ENCODE peak calls at places on chromosome X, in five cellular contexts. D, X, L, G and S are unnamed samples.

GRCh38 chrX:69173906-69174305 is 8.7 kb upstream of the PJA1 start:
- DNase-seq in D (no peak), X (no peak), L (no peak), G (no peak), S (no peak)

GRCh38 chrX:96770315-96770714 is 85.7 kb downstream of the DIAPH2 start:
- DNase-seq in D (peak; percentile 18), X (no peak), L (no peak), G (no peak), S (no peak)

GRCh38 chrX:150581093-150581775 is 12.8 kb downstream of the MTM1 start:
- DNase-seq in D (peak; percentile 83), X (no peak), L (no peak), G (no peak), S (no peak)

GRCh38 chrX:68808686-68809357 is 20.0 kb upstream of the EFNB1 start:
- DNase-seq in D (no peak), X (no peak), L (no peak), G (no peak), S (no peak)

GRCh38 chrX:37995428-37995827 is 10.9 kb upstream of the SYTL5 start:
- DNase-seq in D (no peak), X (no peak), L (no peak), G (no peak), S (no peak)

GRCh38 chrX:1463581-1464281 is 11.0 kb upstream of the ASMTL start:
- DNase-seq in D (no peak), X (no peak), L (no peak), G (no peak), S (no peak)

GRCh38 chrX:34365482-34365881 is 233.4 kb upstream of the FAM47A start:
- DNase-seq in D (peak; percentile 3), X (no peak), L (no peak), G (no peak), S (no peak)

GRCh38 chrX:22934640-22935039 is 65.1 kb upstream of the DDX53 start:
- DNase-seq in D (no peak), X (no peak), L (no peak), G (no peak), S (no peak)

GRCh38 chrX:148310402-148311200 is 189.8 kb upstream of the AFF2 start:
- DNase-seq in D (no peak), X (no peak), L (no peak), G (peak; percentile 50), S (no peak)

GRCh38 chrX:133337250-133337649 is 78.0 kb downstream of the GPC4 start:
- DNase-seq in D (no peak), X (no peak), L (peak; percentile 65), G (no peak), S (no peak)

GRCh38 chrX:8704184-8704583 is 27.8 kb downstream of the ANOS1 start:
- DNase-seq in D (no peak), X (no peak), L (no peak), G (no peak), S (no peak)

GRCh38 chrX:44104699-44105098 is 131.5 kb upstream of the NDP start:
- DNase-seq in D (no peak), X (no peak), L (no peak), G (no peak), S (no peak)

GRCh38 chrX:24069877-24070276 is 15.1 kb downstream of the EIF2S3 start:
- DNase-seq in D (no peak), X (no peak), L (no peak), G (no peak), S (no peak)

GRCh38 chrX:46628406-46629371 is 55.1 kb downstream of the CHST7 start:
- DNase-seq in D (peak; percentile 62), X (no peak), L (peak; percentile 41), G (no peak), S (no peak)

GRCh38 chrX:15820106-15821073 is 30.1 kb downstream of the ZRSR2 start:
- DNase-seq in D (peak; percentile 71), X (no peak), L (no peak), G (no peak), S (no peak)

GRCh38 chrX:1425381-1425780 is 27.3 kb downstream of the ASMTL start:
- DNase-seq in D (no peak), X (no peak), L (no peak), G (no peak), S (no peak)

GRCh38 chrX:36978886-36979285 is 29.3 kb upstream of the FAM47C start:
- DNase-seq in D (peak; percentile 1), X (no peak), L (no peak), G (no peak), S (no peak)

GRCh38 chrX:13791559-13791958 is 25.3 kb downstream of the GPM6B start:
- DNase-seq in D (no peak), X (no peak), L (no peak), G (no peak), S (no peak)

GRCh38 chrX:50691820-50692219 is 122.2 kb downstream of the SHROOM4 start:
- DNase-seq in D (peak; percentile 48), X (no peak), L (no peak), G (no peak), S (no peak)

GRCh38 chrX:42776195-42776594 is 1.8 kb downstream of the PPP1R2C start:
- DNase-seq in D (no peak), X (no peak), L (no peak), G (no peak), S (no peak)

GRCh38 chrX:23436875-23437274 is 102.2 kb downstream of the PTCHD1 start:
- DNase-seq in D (no peak), X (no peak), L (no peak), G (no peak), S (no peak)

GRCh38 chrX:32530802-32531403 is 680.4 kb downstream of the DMD start:
- DNase-seq in D (peak; percentile 52), X (no peak), L (peak; percentile 13), G (no peak), S (no peak)

GRCh38 chrX:19846995-19847790 is 40.2 kb downstream of the SH3KBP1 start:
- DNase-seq in D (peak; percentile 89), X (no peak), L (no peak), G (no peak), S (no peak)
- H3K4me1 ChIP-seq in D (peaks cover 5% of the 10 kb centered on the region), X (no peaks in the 10 kb centered on the region), L (no peaks in the 10 kb centered on the region), G (peaks cover 13% of the 10 kb centered on the region), S (no peaks in the 10 kb centered on the region)

GRCh38 chrX:132206259-132206658 is 13.0 kb downstream of the RAP2C start:
- DNase-seq in D (peak; percentile 8), X (no peak), L (no peak), G (no peak), S (no peak)
- TF ChIP-seq CTCF in D (no peak), X (no peak), L (no peak), G (no peak), S (no peak)

DNA sequence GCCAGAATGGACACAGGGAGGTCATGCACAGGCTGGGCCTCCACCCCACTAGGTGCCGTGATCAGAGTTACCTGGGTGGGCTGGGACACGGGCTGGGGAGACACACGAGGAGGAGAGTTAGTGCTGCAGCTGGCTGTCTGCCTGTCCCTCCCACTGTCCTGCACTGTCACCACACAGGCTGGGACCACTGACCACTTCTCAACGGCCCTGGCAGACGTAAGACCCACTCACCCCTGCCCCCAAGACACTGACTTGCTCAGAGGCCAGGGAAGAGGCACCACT is 10.9 kb upstream of the RENBP start:
- DNase-seq in D (no peak), X (peak; percentile 20), L (no peak), G (no peak), S (no peak)
- H3K27ac ChIP-seq in D (no peak overlapping the region), X (no peak overlapping the region), L (no peak overlapping the region), G (no peak overlapping the region), S (no peak overlapping the region)

DNA sequence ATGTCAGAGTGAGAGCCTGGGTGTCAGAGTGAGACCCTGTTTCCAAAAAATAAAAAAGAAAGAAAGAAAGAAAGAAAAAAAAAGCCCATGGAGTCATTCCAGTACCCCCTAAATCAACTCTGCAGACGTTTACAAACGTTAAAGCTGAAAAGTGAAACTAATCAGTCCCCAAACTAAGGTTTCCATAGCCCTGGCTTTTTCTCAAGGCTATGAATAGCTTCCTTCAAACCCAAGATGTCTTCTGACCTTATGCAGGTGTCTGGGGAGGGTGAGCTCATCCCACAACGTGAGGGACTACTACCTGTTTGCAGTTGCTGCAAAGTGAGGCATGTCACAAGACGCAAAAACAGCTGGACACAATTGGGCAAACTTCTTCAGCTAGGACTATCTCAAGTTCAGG is 144.0 kb downstream of the SH3KBP1 start:
- DNase-seq in D (no peak), X (no peak), L (no peak), G (no peak), S (no peak)
- H3K4me1 ChIP-seq in D (no peaks in the 10 kb centered on the region), X (no peaks in the 10 kb centered on the region), L (no peaks in the 10 kb centered on the region), G (peaks cover 94% of the 10 kb centered on the region), S (no peaks in the 10 kb centered on the region)

GRCh38 chrX:30343206-30343605 is 34.0 kb upstream of the NR0B1 start:
- DNase-seq in D (no peak), X (peak; percentile 17), L (no peak), G (no peak), S (no peak)
- TF ChIP-seq CTCF in D (no peak), X (peak; percentile 9), L (no peak), G (no peak), S (no peak)

GRCh38 chrX:71301195-71301924 is at the start of gene ITGB1BP2:
- DNase-seq in D (peak; percentile 57), X (no peak), L (peak; percentile 23), G (no peak), S (no peak)
- H3K27ac ChIP-seq in D (no peak within 1 kb of the TSS), X (no peak within 1 kb of the TSS), L (peak within 1 kb of the TSS; percentile 41), G (no peak within 1 kb of the TSS), S (no peak within 1 kb of the TSS)

GRCh38 chrX:9902651-9903050 is 64.5 kb upstream of the CLDN34 start:
- DNase-seq in D (peak; percentile 34), X (no peak), L (no peak), G (no peak), S (no peak)
- H3K4me1 ChIP-seq in D (peaks cover 34% of the 10 kb centered on the region), X (no peaks in the 10 kb centered on the region), L (peaks cover 4% of the 10 kb centered on the region), G (no peaks in the 10 kb centered on the region), S (no peaks in the 10 kb centered on the region)

GRCh38 chrX:12441376-12442128 is 303.3 kb downstream of the FRMPD4 start:
- DNase-seq in D (peak; percentile 87), X (no peak), L (no peak), G (no peak), S (no peak)
- TF ChIP-seq CTCF in D (peak; percentile 29), X (no peak), L (no peak), G (no peak), S (no peak)

GRCh38 chrX:95325185-95325584 is 1359.5 kb upstream of the DIAPH2 start:
- DNase-seq in D (no peak), X (no peak), L (no peak), G (no peak), S (no peak)
- H3K27ac ChIP-seq in D (no peak overlapping the region), X (no peak overlapping the region), L (no peak overlapping the region), G (no peak overlapping the region), S (no peak overlapping the region)

GRCh38 chrX:20229155-20229554 is 37.6 kb downstream of the RPS6KA3 start:
- DNase-seq in D (no peak), X (no peak), L (no peak), G (no peak), S (no peak)
- H3K4me1 ChIP-seq in D (peaks cover 2% of the 10 kb centered on the region), X (no peaks in the 10 kb centered on the region), L (no peaks in the 10 kb centered on the region), G (peaks cover 3% of the 10 kb centered on the region), S (no peaks in the 10 kb centered on the region)